ENCODE peak calls at places on chromosomes 5 and 9, in seven cellular contexts. X is stomach, U is fibroblast of lung, D is heart right ventricle, H is heart left ventricle, M is Peyer's patch, A is right lobe of liver. G is an unnamed sample.

GRCh38 chr5:122401991-122402710 is 90.1 kb downstream of the SNCAIP start:
- DNase-seq in A (no peak), H (no peak), U (no peak), M (no peak), X (no peak), D (no peak), G (no peak)

GRCh38 chr9:108671156-108671555 is 184.6 kb downstream of the ACTL7B start:
- DNase-seq in X (no peak), M (no peak), H (no peak), U (peak; percentile 9), D (no peak), A (no peak), G (no peak)

GRCh38 chr5:54719384-54720306 is 202.1 kb downstream of the SNX18 start:
- DNase-seq in H (peak; percentile 81), U (peak; percentile 78), D (peak; percentile 59), M (no peak), A (no peak), X (peak; percentile 53), G (no peak)

GRCh38 chr9:111900934-111901612 is 4.5 kb downstream of the UGCG start:
- DNase-seq in X (no peak), A (no peak), D (no peak), H (no peak), U (peak; percentile 33), M (no peak), G (no peak)

GRCh38 chr5:115415143-115415491 is 118.7 kb upstream of the CCDC112 start:
- DNase-seq in M (peak; percentile 80), D (peak; percentile 36), U (peak; percentile 87), A (no peak), X (peak; percentile 70), H (peak; percentile 40), G (peak; percentile 86)

GRCh38 chr9:95105519-95106287 is 211.8 kb downstream of the FANCC start:
- DNase-seq in M (peak; percentile 33), H (no peak), U (no peak), D (no peak), A (no peak), X (no peak), G (no peak)

GRCh38 chr5:39717186-39717897 is 292.6 kb upstream of the DAB2 start:
- DNase-seq in U (peak; percentile 15), H (no peak), M (no peak), D (no peak), A (no peak), X (no peak), G (no peak)

GRCh38 chr5:139692605-139693340 is 44.6 kb downstream of the CXXC5 start:
- DNase-seq in U (no peak), A (no peak), D (no peak), M (no peak), H (no peak), X (no peak), G (no peak)

GRCh38 chr9:136773386-136774044 is 9.2 kb upstream of the LCN15 start:
- DNase-seq in D (no peak), X (no peak), U (no peak), M (no peak), A (no peak), H (no peak), G (no peak)

GRCh38 chr5:111892949-111893348 is 136.0 kb upstream of the NREP start:
- DNase-seq in A (no peak), D (no peak), U (no peak), M (no peak), X (no peak), H (no peak), G (no peak)

GRCh38 chr9:109449036-109449798 is 48.9 kb downstream of the PTPN3 start:
- DNase-seq in M (no peak), X (no peak), D (no peak), U (no peak), A (no peak), H (no peak), G (no peak)

GRCh38 chr9:6907772-6908381 is 150.1 kb downstream of the KDM4C start:
- DNase-seq in M (no peak), X (no peak), U (peak; percentile 21), A (no peak), H (no peak), D (no peak), G (no peak)

GRCh38 chr9:96505316-96505991 is 55.5 kb downstream of the HABP4 start:
- DNase-seq in M (no peak), U (no peak), D (no peak), X (no peak), H (no peak), A (no peak), G (no peak)

GRCh38 chr5:158812381-158812780 is 287.3 kb downstream of the EBF1 start:
- DNase-seq in X (no peak), H (no peak), U (no peak), D (peak; percentile 22), A (no peak), M (no peak), G (no peak)

GRCh38 chr9:84823426-84824271 is 154.1 kb downstream of the NTRK2 start:
- DNase-seq in X (no peak), U (peak; percentile 27), D (peak; percentile 12), M (no peak), H (no peak), A (no peak), G (peak; percentile 43)

GRCh38 chr9:100281069-100281468 is 71.7 kb downstream of the TEX10 start:
- DNase-seq in A (no peak), H (no peak), U (no peak), D (no peak), X (no peak), M (no peak), G (no peak)

GRCh38 chr5:58263291-58263690 is 196.6 kb downstream of the PLK2 start:
- DNase-seq in U (peak; percentile 57), A (no peak), H (no peak), M (no peak), D (no peak), X (no peak), G (no peak)

GRCh38 chr5:6557807-6558575 is 74.9 kb downstream of the NSUN2 start:
- DNase-seq in X (no peak), U (no peak), A (no peak), D (no peak), M (no peak), H (no peak), G (no peak)

GRCh38 chr5:6553986-6554385 is 78.9 kb downstream of the NSUN2 start:
- DNase-seq in M (no peak), X (no peak), H (no peak), U (no peak), D (no peak), A (no peak), G (no peak)

GRCh38 chr5:6554812-6555211 is 78.0 kb downstream of the NSUN2 start:
- DNase-seq in X (no peak), A (no peak), H (no peak), M (no peak), U (no peak), D (no peak), G (no peak)

GRCh38 chr5:6556802-6557102 is 76.1 kb downstream of the NSUN2 start:
- DNase-seq in D (no peak), A (no peak), H (no peak), U (no peak), M (no peak), X (no peak), G (no peak)

DNA sequence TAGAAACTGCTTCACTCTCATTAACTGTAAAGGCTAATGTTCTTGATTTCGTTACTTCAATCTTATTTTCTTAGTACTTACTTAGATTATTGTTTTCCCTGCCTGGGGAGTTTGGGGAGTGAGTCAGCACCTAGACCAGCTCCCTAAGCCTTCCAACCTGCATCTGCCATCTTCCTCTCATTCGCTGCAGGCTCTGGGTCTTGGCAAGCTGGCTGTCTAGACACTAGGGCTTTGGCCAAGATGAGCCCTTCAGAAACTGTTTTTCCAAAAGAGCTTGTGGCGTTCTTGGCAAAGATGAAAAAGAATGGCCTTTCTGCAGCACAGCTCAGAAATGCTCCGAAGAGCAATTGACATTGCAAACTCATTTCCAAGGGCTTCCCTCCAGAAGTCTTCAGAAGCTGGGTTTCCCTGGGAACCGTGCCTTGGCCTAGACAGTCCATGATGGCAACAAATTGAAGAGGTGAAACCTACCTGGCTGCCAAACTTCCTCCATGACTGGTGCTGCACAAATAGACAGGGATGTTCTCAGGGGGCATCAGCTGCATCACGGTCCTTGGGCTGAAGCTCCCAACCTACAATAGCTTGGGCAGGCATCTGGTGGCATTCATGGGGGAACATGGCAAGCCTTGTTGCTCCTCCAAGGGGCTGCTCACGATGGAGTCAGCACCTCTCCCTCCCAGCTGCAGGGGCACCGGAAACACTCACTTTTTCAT is 76.6 kb downstream of the NSUN2 start:
- DNase-seq in H (no peak), M (no peak), D (no peak), A (no peak), X (no peak), U (peak; percentile 54), G (no peak)
- H3K4me1 ChIP-seq in H (no peaks in the 10 kb centered on the region), M (no peaks in the 10 kb centered on the region), D (no peaks in the 10 kb centered on the region), A (no peaks in the 10 kb centered on the region), X (no peaks in the 10 kb centered on the region), U (no peaks in the 10 kb centered on the region), G (no peaks in the 10 kb centered on the region)

DNA sequence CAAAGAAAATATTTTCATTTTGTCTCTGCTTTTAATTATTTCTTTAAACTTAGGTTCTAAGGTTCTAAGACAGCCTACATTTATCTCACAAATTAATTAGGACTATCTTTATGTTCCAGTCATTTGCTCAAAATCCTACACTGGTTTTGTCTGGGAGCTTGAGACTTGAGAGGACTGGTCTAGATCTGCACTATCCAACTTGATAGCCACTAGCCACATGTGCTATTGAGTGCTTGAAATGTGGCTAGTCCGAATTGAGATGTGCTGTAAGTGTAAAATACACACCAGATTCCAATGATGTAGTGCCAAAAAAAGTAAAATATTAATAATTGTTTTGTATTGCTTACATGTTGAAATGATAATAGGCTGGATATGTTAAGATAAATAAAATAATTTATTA is 7.2 kb downstream of the CDC37L1 start:
- DNase-seq in M (no peak), H (no peak), A (no peak), U (no peak), X (no peak), D (no peak), G (no peak)
- H3K4me3 ChIP-seq in M (no peak overlapping the region), H (no peak overlapping the region), A (no peak overlapping the region), U (no peak overlapping the region), X (no peak overlapping the region), D (no peak overlapping the region), G (no peak overlapping the region)

GRCh38 chr9:130667117-130667430 is 2.7 kb downstream of the PRDM12 start:
- DNase-seq in H (no peak), D (no peak), X (no peak), A (no peak), M (no peak), U (no peak), G (no peak)

GRCh38 chr9:130666393-130667116 is 2.2 kb downstream of the PRDM12 start:
- DNase-seq in M (no peak), X (no peak), H (no peak), A (no peak), D (no peak), U (no peak), G (no peak)

GRCh38 chr9:130665029-130665430 is 636 bp downstream of the PRDM12 start:
- DNase-seq in D (no peak), X (no peak), A (no peak), U (no peak), M (no peak), H (no peak), G (no peak)

GRCh38 chr9:130664191-130665028 is at the start of gene PRDM12:
- DNase-seq in X (no peak), H (no peak), A (no peak), U (no peak), D (no peak), M (no peak), G (no peak)

GRCh38 chr9:130665431-130666392 is 1.3 kb downstream of the PRDM12 start:
- DNase-seq in D (no peak), M (no peak), U (no peak), A (no peak), X (no peak), H (no peak), G (no peak)
- H3K4me1 ChIP-seq in D (peaks cover 62% of the 10 kb centered on the region), M (no peaks in the 10 kb centered on the region), U (no peaks in the 10 kb centered on the region), A (no peaks in the 10 kb centered on the region), X (peaks cover 44% of the 10 kb centered on the region), H (peaks cover 54% of the 10 kb centered on the region), G (peaks cover 32% of the 10 kb centered on the region)

GRCh38 chr5:83924171-83924570 is 203.5 kb upstream of the HAPLN1 start:
- DNase-seq in U (peak; percentile 93), X (no peak), A (no peak), M (no peak), H (no peak), D (no peak), G (no peak)
- H3K4me3 ChIP-seq in U (no peak overlapping the region), X (no peak overlapping the region), A (no peak overlapping the region), M (no peak overlapping the region), H (no peak overlapping the region), D (no peak overlapping the region), G (no peak overlapping the region)

G was measured in mucosa of descending colon.